ENCODE peak calls at places on chromosomes 4 and X, in five cellular contexts. One of them, this sample, is unnamed.

GRCh38 chr4:169260217-169260866 is 10.4 kb downstream of the SH3RF1 start:
- DNase-seq in activated naive CD4-positive, alpha-beta T cell treated with anti-CD3 and anti-CD28 coated beads, Interleukin-2, amount 10 ng/mL, durations not matched to agents 7 days and 5 days: no peak
- DNase-seq in mammary epithelial cell: no peak
- DNase-seq in CD4-positive, alpha-beta memory T cell: no peak
- DNase-seq in NCI-H1694: no peak
- DNase-seq in this sample: no peak

GRCh38 chrX:118496763-118497079 is 1.1 kb downstream of the DOCK11 start:
- DNase-seq in activated naive CD4-positive, alpha-beta T cell treated with anti-CD3 and anti-CD28 coated beads, Interleukin-2, amount 10 ng/mL, durations not matched to agents 7 days and 5 days: no peak
- DNase-seq in CD4-positive, alpha-beta memory T cell: no peak
- DNase-seq in NCI-H1694: peak
- DNase-seq in mammary epithelial cell: no peak
- DNase-seq in this sample: no peak

GRCh38 chr4:83125738-83126141 is 11.2 kb upstream of the PLAC8 start:
- DNase-seq in CD4-positive, alpha-beta memory T cell: peak
- DNase-seq in activated naive CD4-positive, alpha-beta T cell treated with anti-CD3 and anti-CD28 coated beads, Interleukin-2, amount 10 ng/mL, durations not matched to agents 7 days and 5 days: peak
- DNase-seq in mammary epithelial cell: no peak
- DNase-seq in NCI-H1694: no peak
- DNase-seq in this sample: no peak

GRCh38 chrX:132336172-132336571 is 116.9 kb upstream of the RAP2C start:
- DNase-seq in activated naive CD4-positive, alpha-beta T cell treated with anti-CD3 and anti-CD28 coated beads, Interleukin-2, amount 10 ng/mL, durations not matched to agents 7 days and 5 days: no peak
- DNase-seq in mammary epithelial cell: no peak
- DNase-seq in NCI-H1694: no peak
- DNase-seq in CD4-positive, alpha-beta memory T cell: no peak
- DNase-seq in this sample: no peak

GRCh38 chrX:2854918-2855317 is 26.2 kb downstream of the GYG2 start:
- DNase-seq in mammary epithelial cell: no peak
- DNase-seq in CD4-positive, alpha-beta memory T cell: no peak
- DNase-seq in NCI-H1694: no peak
- DNase-seq in activated naive CD4-positive, alpha-beta T cell treated with anti-CD3 and anti-CD28 coated beads, Interleukin-2, amount 10 ng/mL, durations not matched to agents 7 days and 5 days: no peak
- DNase-seq in this sample: no peak

GRCh38 chr4:121278811-121279368 is 101.9 kb downstream of the QRFPR start:
- DNase-seq in activated naive CD4-positive, alpha-beta T cell treated with anti-CD3 and anti-CD28 coated beads, Interleukin-2, amount 10 ng/mL, durations not matched to agents 7 days and 5 days: no peak
- DNase-seq in mammary epithelial cell: peak
- DNase-seq in NCI-H1694: no peak
- DNase-seq in CD4-positive, alpha-beta memory T cell: no peak
- DNase-seq in this sample: no peak

GRCh38 chrX:16320765-16321355 is 153.6 kb downstream of the MAGEB17 start:
- DNase-seq in NCI-H1694: no peak
- DNase-seq in CD4-positive, alpha-beta memory T cell: no peak
- DNase-seq in activated naive CD4-positive, alpha-beta T cell treated with anti-CD3 and anti-CD28 coated beads, Interleukin-2, amount 10 ng/mL, durations not matched to agents 7 days and 5 days: no peak
- DNase-seq in mammary epithelial cell: peak
- DNase-seq in this sample: no peak

GRCh38 chrX:119516157-119516702 is 48.0 kb downstream of the SLC25A5 start:
- DNase-seq in activated naive CD4-positive, alpha-beta T cell treated with anti-CD3 and anti-CD28 coated beads, Interleukin-2, amount 10 ng/mL, durations not matched to agents 7 days and 5 days: peak
- DNase-seq in NCI-H1694: peak
- DNase-seq in CD4-positive, alpha-beta memory T cell: peak
- DNase-seq in mammary epithelial cell: peak
- DNase-seq in this sample: no peak

GRCh38 chrX:150514462-150514861 is 54.0 kb upstream of the MTM1 start:
- DNase-seq in mammary epithelial cell: no peak
- DNase-seq in NCI-H1694: no peak
- DNase-seq in activated naive CD4-positive, alpha-beta T cell treated with anti-CD3 and anti-CD28 coated beads, Interleukin-2, amount 10 ng/mL, durations not matched to agents 7 days and 5 days: no peak
- DNase-seq in CD4-positive, alpha-beta memory T cell: no peak
- DNase-seq in this sample: no peak

GRCh38 chr4:111945014-111945413 is 200.2 kb upstream of the FAM241A start:
- DNase-seq in mammary epithelial cell: no peak
- DNase-seq in CD4-positive, alpha-beta memory T cell: no peak
- DNase-seq in NCI-H1694: no peak
- DNase-seq in activated naive CD4-positive, alpha-beta T cell treated with anti-CD3 and anti-CD28 coated beads, Interleukin-2, amount 10 ng/mL, durations not matched to agents 7 days and 5 days: no peak
- DNase-seq in this sample: no peak

GRCh38 chr4:87949961-87950360 is 25.6 kb upstream of the SPP1 start:
- DNase-seq in NCI-H1694: no peak
- DNase-seq in CD4-positive, alpha-beta memory T cell: no peak
- DNase-seq in activated naive CD4-positive, alpha-beta T cell treated with anti-CD3 and anti-CD28 coated beads, Interleukin-2, amount 10 ng/mL, durations not matched to agents 7 days and 5 days: no peak
- DNase-seq in mammary epithelial cell: peak
- DNase-seq in this sample: no peak

GRCh38 chr4:10982305-10982704 is 297.7 kb upstream of the CLNK start:
- DNase-seq in CD4-positive, alpha-beta memory T cell: no peak
- DNase-seq in activated naive CD4-positive, alpha-beta T cell treated with anti-CD3 and anti-CD28 coated beads, Interleukin-2, amount 10 ng/mL, durations not matched to agents 7 days and 5 days: no peak
- DNase-seq in NCI-H1694: no peak
- DNase-seq in mammary epithelial cell: no peak
- DNase-seq in this sample: no peak

GRCh38 chr4:83151645-83152044 is 37.1 kb upstream of the PLAC8 start:
- DNase-seq in mammary epithelial cell: no peak
- DNase-seq in NCI-H1694: no peak
- DNase-seq in activated naive CD4-positive, alpha-beta T cell treated with anti-CD3 and anti-CD28 coated beads, Interleukin-2, amount 10 ng/mL, durations not matched to agents 7 days and 5 days: no peak
- DNase-seq in CD4-positive, alpha-beta memory T cell: no peak
- DNase-seq in this sample: no peak

GRCh38 chrX:22300130-22300529 is 27.4 kb downstream of the CBLL2 start:
- DNase-seq in activated naive CD4-positive, alpha-beta T cell treated with anti-CD3 and anti-CD28 coated beads, Interleukin-2, amount 10 ng/mL, durations not matched to agents 7 days and 5 days: no peak
- DNase-seq in mammary epithelial cell: peak
- DNase-seq in NCI-H1694: peak
- DNase-seq in CD4-positive, alpha-beta memory T cell: no peak
- DNase-seq in this sample: no peak

GRCh38 chr4:6373541-6374410 is 98.6 kb downstream of the PPP2R2C start:
- DNase-seq in mammary epithelial cell: no peak
- DNase-seq in CD4-positive, alpha-beta memory T cell: no peak
- DNase-seq in NCI-H1694: no peak
- DNase-seq in activated naive CD4-positive, alpha-beta T cell treated with anti-CD3 and anti-CD28 coated beads, Interleukin-2, amount 10 ng/mL, durations not matched to agents 7 days and 5 days: no peak
- DNase-seq in this sample: no peak

GRCh38 chrX:153526040-153526439 is 8.6 kb downstream of the ATP2B3 start:
- DNase-seq in CD4-positive, alpha-beta memory T cell: no peak
- DNase-seq in NCI-H1694: peak
- DNase-seq in activated naive CD4-positive, alpha-beta T cell treated with anti-CD3 and anti-CD28 coated beads, Interleukin-2, amount 10 ng/mL, durations not matched to agents 7 days and 5 days: no peak
- DNase-seq in mammary epithelial cell: no peak
- DNase-seq in this sample: no peak

GRCh38 chr4:187415227-187415626 is 580.3 kb upstream of the ZFP42 start:
- DNase-seq in NCI-H1694: no peak
- DNase-seq in mammary epithelial cell: no peak
- DNase-seq in CD4-positive, alpha-beta memory T cell: no peak
- DNase-seq in activated naive CD4-positive, alpha-beta T cell treated with anti-CD3 and anti-CD28 coated beads, Interleukin-2, amount 10 ng/mL, durations not matched to agents 7 days and 5 days: no peak
- DNase-seq in this sample: no peak

GRCh38 chrX:17046478-17047097 is 100.1 kb downstream of the REPS2 start:
- DNase-seq in activated naive CD4-positive, alpha-beta T cell treated with anti-CD3 and anti-CD28 coated beads, Interleukin-2, amount 10 ng/mL, durations not matched to agents 7 days and 5 days: peak
- DNase-seq in mammary epithelial cell: peak
- DNase-seq in NCI-H1694: peak
- DNase-seq in CD4-positive, alpha-beta memory T cell: peak
- DNase-seq in this sample: peak

GRCh38 chrX:155028749-155029360 is 2.2 kb downstream of the FUNDC2 start:
- DNase-seq in CD4-positive, alpha-beta memory T cell: no peak
- DNase-seq in NCI-H1694: no peak
- DNase-seq in activated naive CD4-positive, alpha-beta T cell treated with anti-CD3 and anti-CD28 coated beads, Interleukin-2, amount 10 ng/mL, durations not matched to agents 7 days and 5 days: no peak
- DNase-seq in mammary epithelial cell: peak
- DNase-seq in this sample: no peak